ENCODE peak calls at places on chromosomes 3 and 15, in five cellular contexts. U is SJSA1; Z is gastrocnemius medialis; Q is fibroblast of lung; L is CD8-positive, alpha-beta T cell. R is an unnamed sample. For H3K36me3, the result is how much of the 10 kb centered on the place peaks cover.

GRCh38 chr15:67753901-67754300 is 71.4 kb upstream of the SKOR1 start:
- DNase-seq in Z (no peak), L (no peak), Q (no peak), U (no peak), R (no peak)

GRCh38 chr15:95669146-95669922 is 661.2 kb upstream of the NR2F2 start:
- DNase-seq in Z (no peak), L (no peak), U (peak), Q (no peak), R (peak)

GRCh38 chr3:21620511-21621395 is 130.3 kb downstream of the ZNF385D start:
- DNase-seq in L (no peak), Z (no peak), U (no peak), Q (peak), R (no peak)

GRCh38 chr15:51132384-51133139 is 37.9 kb upstream of the TNFAIP8L3 start:
- DNase-seq in Z (peak), Q (peak), L (no peak), U (peak), R (no peak)

GRCh38 chr15:92118162-92118935 is 264.8 kb downstream of the SLCO3A1 start:
- DNase-seq in L (no peak), Q (peak), U (no peak), Z (no peak), R (no peak)

GRCh38 chr15:98420837-98421236 is 227.5 kb upstream of the IGF1R start:
- DNase-seq in U (no peak), L (no peak), Z (no peak), Q (no peak), R (no peak)

GRCh38 chr3:167684389-167684993 is 30.7 kb upstream of the WDR49 start:
- DNase-seq in Q (peak), Z (no peak), U (peak), L (peak), R (peak)

GRCh38 chr3:182795383-182795782 is 2.1 kb downstream of the ATP11B start:
- DNase-seq in L (peak), Z (no peak), U (peak), Q (peak), R (peak)

GRCh38 chr3:25728101-25728500 is 55.1 kb downstream of the NGLY1 start:
- DNase-seq in Q (peak), U (no peak), L (no peak), Z (no peak), R (no peak)

GRCh38 chr3:15979490-15979889 is 181.7 kb upstream of the ANKRD28 start:
- DNase-seq in Z (no peak), U (no peak), Q (peak), L (no peak), R (no peak)

GRCh38 chr3:112017081-112017480 is 17.5 kb upstream of the TMPRSS7 start:
- DNase-seq in L (no peak), Q (no peak), Z (no peak), U (no peak), R (no peak)

GRCh38 chr3:166190360-166190759 is 353.1 kb upstream of the BCHE start:
- DNase-seq in L (no peak), U (no peak), Q (peak), Z (no peak), R (no peak)

GRCh38 chr3:46860381-46861292 is 2.6 kb downstream of the MYL3 start:
- DNase-seq in Z (peak), L (peak), Q (no peak), U (no peak), R (no peak)

GRCh38 chr3:29430558-29430971 is 149.7 kb downstream of the RBMS3 start:
- DNase-seq in L (no peak), U (peak), Z (no peak), Q (peak), R (no peak)

GRCh38 chr3:46097691-46098241 is 70.5 kb upstream of the XCR1 start:
- DNase-seq in U (no peak), Z (peak), L (no peak), Q (no peak), R (no peak)

GRCh38 chr15:41169784-41170183 is 53.7 kb upstream of the INO80 start:
- DNase-seq in Z (no peak), L (no peak), Q (no peak), U (no peak), R (no peak)

GRCh38 chr3:48013288-48013980 is 2.8 kb downstream of the MAP4 start:
- DNase-seq in U (peak), Q (peak), L (no peak), Z (peak), R (no peak)

GRCh38 chr3:123799544-123800351 is 84.4 kb downstream of the MYLK start:
- DNase-seq in L (no peak), U (no peak), Z (no peak), Q (peak), R (no peak)

GRCh38 chr15:52789601-52790165 is 453 bp downstream of the ONECUT1 start:
- DNase-seq in Z (no peak), Q (peak), U (peak), L (no peak), R (no peak)

GRCh38 chr3:85481411-85482192 is 522.8 kb downstream of the CADM2 start:
- DNase-seq in Q (no peak), L (no peak), Z (no peak), U (no peak), R (no peak)

GRCh38 chr15:61092387-61093157 is 136.5 kb downstream of the RORA start:
- DNase-seq in Q (no peak), L (no peak), U (no peak), Z (no peak), R (peak)

GRCh38 chr3:46454209-46454595 is 10.5 kb downstream of the LTF start:
- DNase-seq in U (no peak), L (no peak), Q (no peak), Z (no peak), R (no peak)

GRCh38 chr15:64842986-64843561 is 1.4 kb downstream of the PLEKHO2 start:
- DNase-seq in L (no peak), U (peak), Q (peak), Z (peak), R (no peak)

GRCh38 chr3:55873523-55874254 is 386.6 kb upstream of the WNT5A start:
- DNase-seq in Z (no peak), Q (peak), U (peak), L (no peak), R (no peak)

GRCh38 chr15:81001180-81002003 is 669 bp downstream of the TLNRD1 start:
- DNase-seq in Z (no peak), U (peak), Q (peak), L (peak), R (peak)

GRCh38 chr15:88391006-88391405 is 76.2 kb downstream of the MRPL46 start:
- DNase-seq in Z (no peak), L (no peak), U (no peak), Q (no peak), R (no peak)

GRCh38 chr15:71790081-71790480 is 20.3 kb upstream of the NR2E3 start:
- DNase-seq in Q (peak), L (no peak), U (peak), Z (no peak), R (no peak)

GRCh38 chr3:96491023-96491422 is 323.4 kb upstream of the EPHA6 start:
- DNase-seq in L (no peak), Z (no peak), U (no peak), Q (no peak), R (no peak)

GRCh38 chr3:55875137-55875536 is 388.0 kb upstream of the WNT5A start:
- DNase-seq in U (no peak), Q (no peak), L (no peak), Z (no peak), R (no peak)

GRCh38 chr15:63401078-63401477 is 19.4 kb upstream of the CA12 start:
- DNase-seq in Z (no peak), U (no peak), L (no peak), Q (peak), R (no peak)

GRCh38 chr3:29475854-29476253 is 195.0 kb downstream of the RBMS3 start:
- DNase-seq in U (no peak), L (no peak), Z (no peak), Q (no peak), R (no peak)

GRCh38 chr3:45628746-45629145 is 34.2 kb downstream of the LIMD1 start:
- DNase-seq in Q (no peak), Z (no peak), L (no peak), U (no peak), R (no peak)

GRCh38 chr15:80828796-80829195 is 49.6 kb downstream of the CEMIP start:
- DNase-seq in Z (no peak), Q (no peak), L (no peak), U (no peak), R (no peak)

DNA sequence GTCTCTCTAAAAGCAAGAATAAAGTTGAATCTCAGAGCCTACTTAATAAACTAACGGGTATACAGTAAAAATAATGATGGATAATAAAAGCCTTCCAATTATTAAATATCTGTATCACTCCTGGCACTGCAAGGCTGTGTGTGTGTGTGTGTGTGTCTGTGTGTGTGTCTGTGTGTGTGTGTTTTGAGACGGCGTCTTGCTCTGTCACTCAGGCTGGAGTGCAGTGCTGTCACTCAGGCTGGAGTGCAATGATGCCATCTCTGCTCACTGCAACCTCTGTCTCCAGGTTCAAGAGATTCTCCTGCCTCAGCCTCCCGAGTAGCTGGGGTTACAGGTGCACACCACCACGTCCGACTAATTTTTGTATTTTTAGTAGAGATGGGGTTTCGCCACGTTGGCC is 62.5 kb downstream of the TBL1XR1 start:
- DNase-seq in Q (no peak), U (no peak), L (no peak), Z (no peak), R (no peak)
- H3K36me3 ChIP-seq in Q (under half), U (under half), L (under half), Z (under half), R (under half)

GRCh38 chr3:128804017-128804816 is 75.2 kb upstream of the ACAD9 start:
- DNase-seq in U (peak), L (peak), Z (no peak), Q (peak), R (peak)
- H3K4me3 ChIP-seq in U (no peak), L (peak), Z (peak), Q (peak), R (peak)

GRCh38 chr3:193655827-193656433 is 62.9 kb downstream of the OPA1 start:
- DNase-seq in Q (peak), U (no peak), L (no peak), Z (no peak), R (no peak)
- H3K36me3 ChIP-seq in Q (under half), U (half or more), L (under half), Z (half or more), R (under half)

DNA sequence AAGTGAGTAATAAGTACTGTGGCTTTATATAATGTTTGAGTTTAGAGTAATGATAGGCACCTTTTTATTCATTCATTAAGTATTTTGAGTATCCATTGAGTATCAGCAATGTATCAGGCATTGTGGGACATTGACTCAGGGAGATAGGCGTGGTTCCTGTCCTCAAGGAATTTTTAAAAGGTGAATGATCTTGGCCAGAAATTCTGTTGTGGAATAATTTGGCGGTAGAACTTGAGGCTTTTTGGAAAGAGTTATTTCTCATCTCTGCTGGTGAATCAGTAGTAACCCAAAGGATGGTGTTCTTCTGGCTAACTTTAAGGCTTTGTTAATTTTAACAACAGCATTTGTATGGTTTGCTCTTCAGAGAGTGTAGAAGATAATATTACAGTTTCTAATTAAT is 2.0 kb downstream of the RAB7A start:
- DNase-seq in U (no peak), L (no peak), Z (no peak), Q (peak), R (no peak)
- H3K4me3 ChIP-seq in U (no peak), L (peak), Z (peak), Q (peak), R (peak)

GRCh38 chr3:196053487-196053886 is 28.4 kb downstream of the TFRC start:
- DNase-seq in L (no peak), Z (no peak), Q (no peak), U (no peak), R (no peak)

GRCh38 chr3:196049567-196050122 is 32.2 kb downstream of the TFRC start:
- DNase-seq in L (no peak), U (no peak), Q (no peak), Z (no peak), R (no peak)

GRCh38 chr3:196051336-196052076 is 30.4 kb downstream of the TFRC start:
- DNase-seq in U (no peak), L (no peak), Q (no peak), Z (no peak), R (no peak)

GRCh38 chr3:196048922-196049566 is 32.8 kb downstream of the TFRC start:
- DNase-seq in Q (no peak), Z (no peak), U (no peak), L (no peak), R (no peak)

DNA sequence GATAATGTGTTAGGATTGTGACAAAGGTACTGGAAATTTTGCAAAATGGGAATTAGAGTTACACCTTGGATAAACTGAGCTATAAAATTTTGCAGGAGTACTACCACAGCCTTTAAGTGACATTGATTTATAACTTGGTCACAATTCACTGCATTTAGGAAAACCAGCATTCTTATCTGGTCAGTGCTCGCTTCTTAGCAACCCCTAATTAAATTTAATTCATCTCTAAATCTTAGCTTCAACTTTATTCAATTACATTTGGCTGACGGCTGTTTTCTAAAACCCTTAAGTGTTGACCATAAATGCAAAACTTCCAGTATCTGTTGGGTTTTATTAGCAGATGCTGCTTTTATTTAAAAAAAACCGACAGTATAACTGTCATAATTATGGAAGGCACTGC is 31.3 kb downstream of the TFRC start:
- DNase-seq in Q (no peak), U (no peak), L (no peak), Z (no peak), R (no peak)
- H3K36me3 ChIP-seq in Q (under half), U (half or more), L (under half), Z (half or more), R (under half)

DNA sequence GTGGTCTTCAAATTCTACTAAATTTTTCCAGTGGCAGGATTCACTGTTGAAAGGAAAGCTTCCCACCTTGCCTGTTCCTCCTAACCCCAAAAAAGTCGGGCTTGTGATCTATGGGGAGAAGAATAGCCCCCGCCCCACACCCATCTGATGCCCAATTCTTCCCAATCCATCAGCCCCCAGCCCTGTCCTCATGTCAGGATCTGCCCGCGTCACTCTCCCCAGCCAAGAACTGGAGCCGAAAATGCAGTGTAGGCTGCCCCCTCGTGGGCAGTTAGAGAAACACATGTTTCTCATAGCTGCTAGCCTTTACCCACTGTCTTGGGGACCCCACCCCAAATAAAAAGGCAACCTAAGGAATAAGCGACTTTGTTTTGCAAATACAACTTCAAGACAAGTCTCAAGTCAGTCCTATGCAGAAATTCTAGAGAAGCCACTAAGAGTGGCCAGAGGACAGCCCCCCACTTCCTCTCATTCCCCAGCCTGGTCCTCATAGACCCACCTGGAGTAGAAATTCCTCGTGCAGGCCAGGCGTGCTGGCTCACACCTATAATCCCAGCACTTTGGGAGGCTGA is 13.0 kb upstream of the CSK start:
- DNase-seq in L (peak), Q (peak), U (peak), Z (no peak), R (no peak)
- H3K4me3 ChIP-seq in L (no peak), Q (no peak), U (no peak), Z (no peak), R (no peak)

GRCh38 chr3:72996121-72996472 is 514 bp upstream of the PPP4R2 start:
- DNase-seq in Z (no peak), Q (no peak), U (no peak), L (peak), R (no peak)

GRCh38 chr3:72990701-72991395 is 5.8 kb upstream of the PPP4R2 start:
- DNase-seq in Z (no peak), Q (no peak), L (no peak), U (no peak), R (no peak)

GRCh38 chr3:72995337-72995736 is 1.3 kb upstream of the PPP4R2 start:
- DNase-seq in Q (no peak), L (no peak), Z (no peak), U (no peak), R (no peak)

GRCh38 chr3:72993391-72993790 is 3.2 kb upstream of the PPP4R2 start:
- DNase-seq in L (no peak), Z (no peak), U (no peak), Q (no peak), R (no peak)

GRCh38 chr3:72991522-72991921 is 5.1 kb upstream of the PPP4R2 start:
- DNase-seq in L (no peak), U (no peak), Q (no peak), Z (no peak), R (no peak)
- H3K36me3 ChIP-seq in L (under half), U (under half), Q (under half), Z (under half), R (under half)

GRCh38 chr3:170867552-170867951 is 2.4 kb downstream of the RPL22L1 start:
- DNase-seq in Q (no peak), U (no peak), Z (no peak), L (no peak), R (no peak)

GRCh38 chr3:170868577-170869239 is 1.3 kb downstream of the RPL22L1 start:
- DNase-seq in Q (no peak), Z (no peak), U (no peak), L (no peak), R (no peak)

GRCh38 chr3:170865209-170866094 is 4.5 kb downstream of the RPL22L1 start:
- DNase-seq in Z (no peak), L (no peak), Q (no peak), U (no peak), R (no peak)

GRCh38 chr3:170866499-170866898 is 3.5 kb downstream of the RPL22L1 start:
- DNase-seq in Z (no peak), L (no peak), Q (no peak), U (no peak), R (no peak)

GRCh38 chr3:170867143-170867542 is 2.9 kb downstream of the RPL22L1 start:
- DNase-seq in U (no peak), L (no peak), Q (no peak), Z (no peak), R (no peak)
- H3K4me3 ChIP-seq in U (no peak), L (no peak), Q (peak), Z (no peak), R (peak)

GRCh38 chr3:42557849-42558248 is 23.9 kb downstream of the SEC22C start:
- DNase-seq in Z (no peak), Q (no peak), L (no peak), U (no peak), R (no peak)

GRCh38 chr3:42562047-42562907 is 19.5 kb downstream of the SEC22C start:
- DNase-seq in Z (no peak), L (no peak), Q (peak), U (no peak), R (no peak)
- H3K36me3 ChIP-seq in Z (half or more), L (under half), Q (under half), U (half or more), R (under half)

DNA sequence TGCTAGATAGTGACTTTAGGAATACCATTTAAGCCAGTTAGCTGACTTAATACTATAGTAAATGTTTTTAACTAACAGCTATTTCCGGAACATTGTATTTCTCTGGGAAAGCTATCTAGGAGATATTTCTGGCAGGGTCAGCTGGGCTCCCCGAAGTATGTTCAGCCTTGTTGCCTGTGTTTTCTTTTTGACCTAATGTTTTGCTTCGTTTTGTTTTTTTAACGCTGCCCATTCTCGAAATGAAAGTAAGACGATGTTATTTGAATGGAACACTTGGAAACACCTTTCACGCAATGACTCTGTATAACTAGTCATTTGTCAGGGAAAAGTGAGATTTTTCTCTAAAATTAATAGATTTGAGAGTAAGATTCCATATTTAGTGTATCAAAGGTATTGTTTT is 702.9 kb upstream of the NAALADL2 start:
- DNase-seq in Z (no peak), U (peak), L (no peak), Q (no peak), R (no peak)
- H3K4me3 ChIP-seq in Z (no peak), U (peak), L (no peak), Q (no peak), R (no peak)

R was measured in GM06990.